ENCODE peak calls at places on chromosomes 16 and 17, in ten cellular contexts. E, N, T, M, W, X, G, F, L and U are unnamed samples.

GRCh38 chr17:69314246-69315030 is 12.5 kb downstream of the ABCA5 start:
- DNase-seq in E (no peak), N (no peak), T (no peak), M (no peak), W (no peak), X (no peak), G (no peak), F (no peak), L (no peak), U (no peak)

GRCh38 chr17:67289174-67289876 is 44.3 kb upstream of the HELZ start:
- DNase-seq in E (peak; percentile 85), N (no peak), T (no peak), M (peak; percentile 84), W (peak; percentile 93), X (no peak), G (no peak), F (peak; percentile 76), L (peak; percentile 50), U (no peak)

GRCh38 chr17:74852237-74853047 is 7.2 kb downstream of the GRIN2C start:
- DNase-seq in E (no peak), N (no peak), T (peak; percentile 60), M (no peak), W (no peak), X (peak; percentile 67), G (no peak), F (no peak), L (no peak), U (no peak)

GRCh38 chr17:80049986-80050385 is 13.5 kb downstream of the CCDC40 start:
- DNase-seq in E (no peak), N (no peak), T (no peak), M (no peak), W (no peak), X (no peak), G (no peak), F (no peak), L (no peak), U (no peak)

GRCh38 chr17:36791961-36792475 is 145.3 kb upstream of the LHX1 start:
- DNase-seq in E (no peak), N (no peak), T (no peak), M (no peak), W (no peak), X (no peak), G (no peak), F (no peak), L (no peak), U (no peak)

GRCh38 chr16:27318399-27319256 is 4.9 kb downstream of the IL4R start:
- DNase-seq in E (peak; percentile 56), N (no peak), T (no peak), M (peak; percentile 84), W (peak; percentile 28), X (no peak), G (no peak), F (no peak), L (no peak), U (no peak)

GRCh38 chr17:75227729-75228128 is 22.2 kb downstream of the NUP85 start:
- DNase-seq in E (no peak), N (no peak), T (no peak), M (no peak), W (no peak), X (no peak), G (no peak), F (no peak), L (no peak), U (no peak)

GRCh38 chr17:28572294-28573099 is 1.2 kb upstream of the PIGS start:
- DNase-seq in E (no peak), N (no peak), T (peak; percentile 66), M (no peak), W (no peak), X (no peak), G (no peak), F (no peak), L (no peak), U (peak; percentile 68)

GRCh38 chr16:89378947-89379771 is 111.2 kb downstream of the ANKRD11 start:
- DNase-seq in E (no peak), N (no peak), T (no peak), M (no peak), W (peak; percentile 78), X (no peak), G (no peak), F (no peak), L (no peak), U (no peak)

GRCh38 chr17:77140878-77141767 is at the start of gene SEC14L1:
- DNase-seq in E (peak; percentile 47), N (no peak), T (peak; percentile 62), M (peak; percentile 90), W (peak; percentile 65), X (peak; percentile 68), G (peak; percentile 40), F (peak; percentile 27), L (peak; percentile 49), U (peak; percentile 92)

GRCh38 chr16:68893710-68894705 is 50.7 kb downstream of the TANGO6 start:
- DNase-seq in E (peak; percentile 24), N (no peak), T (no peak), M (no peak), W (no peak), X (peak; percentile 35), G (no peak), F (no peak), L (no peak), U (peak; percentile 12)

GRCh38 chr16:81466351-81466960 is 21.8 kb downstream of the CMIP start:
- DNase-seq in E (no peak), N (no peak), T (no peak), M (no peak), W (no peak), X (no peak), G (no peak), F (no peak), L (no peak), U (no peak)

GRCh38 chr16:10965440-10966039 is 21.2 kb downstream of the CLEC16A start:
- DNase-seq in E (no peak), N (no peak), T (no peak), M (no peak), W (no peak), X (no peak), G (no peak), F (no peak), L (no peak), U (no peak)
- TF ChIP-seq POLR2A in E (no peak), N (no peak), T (no peak), M (no peak), W (no peak), X (no peak), G (no peak), F (no peak), L (no peak), U (no peak)

DNA sequence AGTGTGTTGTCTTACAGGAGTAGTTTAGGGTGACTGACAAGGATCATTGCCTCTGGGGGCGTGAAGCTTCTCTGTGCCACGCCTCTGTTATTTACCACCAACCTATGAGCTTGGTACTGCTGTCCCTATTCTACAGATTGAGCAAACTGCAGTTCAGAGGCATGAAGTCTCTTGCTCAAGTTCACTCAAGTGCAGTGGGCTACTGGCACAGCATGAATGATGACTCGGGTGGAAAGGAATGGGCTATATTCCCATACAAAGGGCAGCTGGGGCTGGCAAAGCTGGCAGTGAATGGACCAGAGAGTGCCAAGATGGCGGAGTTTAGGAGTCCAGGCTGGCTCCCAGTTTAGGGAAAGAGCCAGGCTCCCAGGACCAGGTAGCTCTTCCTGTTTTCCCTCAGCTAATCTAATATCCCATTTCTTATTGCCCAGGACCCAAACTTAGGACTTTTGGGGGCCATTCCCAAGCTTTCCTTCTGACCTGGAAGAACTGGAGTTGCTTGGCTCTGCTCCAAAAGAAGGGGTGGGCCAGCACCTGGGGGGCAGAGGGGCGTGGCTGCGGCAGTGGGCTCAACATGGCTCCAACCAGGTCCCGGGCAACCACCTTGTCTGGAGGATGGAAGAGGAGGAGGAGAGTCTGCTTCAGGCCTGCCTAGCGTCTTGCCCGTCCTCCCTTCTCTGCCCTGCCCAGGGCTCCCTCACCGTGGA is 12.9 kb downstream of the PLK1 start:
- DNase-seq in E (no peak), N (no peak), T (no peak), M (no peak), W (no peak), X (no peak), G (peak; percentile 64), F (no peak), L (no peak), U (no peak)
- TF ChIP-seq POLR2A in E (no peak), N (no peak), T (no peak), M (no peak), W (no peak), X (peak; percentile 39), G (no peak), F (no peak), L (no peak), U (no peak)

GRCh38 chr17:8153957-8154607 is 1.9 kb upstream of the PER1 start:
- DNase-seq in E (peak; percentile 100), N (peak; percentile 90), T (peak; percentile 100), M (peak; percentile 97), W (peak; percentile 100), X (peak; percentile 69), G (peak; percentile 74), F (peak; percentile 100), L (peak; percentile 100), U (peak; percentile 99)
- TF ChIP-seq POLR2A in E (peak; percentile 67), N (peak; percentile 32), T (peak; percentile 72), M (no peak), W (peak; percentile 86), X (peak; percentile 41), G (peak; percentile 23), F (peak; percentile 90), L (peak; percentile 77), U (peak; percentile 82)

GRCh38 chr17:40448213-40448638 is 5.0 kb downstream of the IGFBP4 start:
- DNase-seq in E (peak; percentile 52), N (no peak), T (no peak), M (no peak), W (peak; percentile 59), X (peak; percentile 39), G (no peak), F (no peak), L (no peak), U (no peak)

GRCh38 chr17:40450175-40450574 is 6.9 kb downstream of the IGFBP4 start:
- DNase-seq in E (peak; percentile 42), N (peak; percentile 81), T (peak; percentile 69), M (no peak), W (peak; percentile 55), X (peak; percentile 54), G (no peak), F (no peak), L (peak; percentile 64), U (peak; percentile 43)

GRCh38 chr17:40451420-40451819 is 8.2 kb downstream of the IGFBP4 start:
- DNase-seq in E (peak; percentile 82), N (no peak), T (peak; percentile 54), M (no peak), W (peak; percentile 94), X (no peak), G (no peak), F (peak; percentile 79), L (no peak), U (no peak)

GRCh38 chr17:40447148-40447644 is 3.9 kb downstream of the IGFBP4 start:
- DNase-seq in E (peak; percentile 50), N (no peak), T (no peak), M (no peak), W (peak; percentile 58), X (no peak), G (no peak), F (no peak), L (no peak), U (no peak)

DNA sequence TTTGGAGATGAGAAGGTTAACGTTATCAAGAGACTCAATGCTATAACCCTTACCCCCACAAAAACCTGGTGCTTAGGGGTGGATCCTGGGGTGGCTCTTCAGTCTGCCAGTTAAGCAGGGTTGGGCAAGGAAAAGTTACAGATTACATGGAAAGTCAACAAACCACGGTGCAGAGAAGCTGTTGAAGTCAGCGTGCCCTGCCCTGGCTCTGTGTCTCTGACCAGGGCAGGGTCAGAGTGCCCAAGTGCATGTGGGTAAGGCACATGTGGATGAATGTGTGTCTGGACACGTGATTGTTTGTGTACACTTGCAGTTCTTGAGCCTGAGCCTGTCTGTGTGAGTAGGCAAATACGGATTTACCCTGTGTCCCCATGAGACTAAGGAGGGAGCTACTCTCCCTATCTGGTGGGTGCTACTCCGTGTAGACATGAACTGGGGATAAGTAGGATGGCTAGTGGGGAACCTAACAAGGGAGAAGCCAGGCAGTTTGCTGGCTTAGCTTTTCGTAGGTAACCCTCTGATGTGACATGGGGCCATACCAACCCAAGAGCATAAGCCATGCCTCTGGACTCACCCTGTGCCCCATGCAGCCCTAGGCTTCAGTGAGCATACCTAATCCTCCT is 5.5 kb downstream of the IGFBP4 start:
- DNase-seq in E (no peak), N (no peak), T (peak; percentile 83), M (no peak), W (peak; percentile 55), X (peak; percentile 95), G (no peak), F (no peak), L (peak; percentile 70), U (no peak)
- TF ChIP-seq POLR2A in E (no peak), N (no peak), T (peak; percentile 49), M (no peak), W (no peak), X (no peak), G (no peak), F (no peak), L (no peak), U (no peak)